ENCODE peak calls at places on chromosomes 11 and 22, in five cellular contexts. H is upper lobe of right lung; B is NCI-H774; S is AG09309; E is activated T-cell treated with anti-CD3 and anti-CD28 coated beads, Interleukin-2, amount 50 U/mL, for 24 hours. T is an unnamed sample.

GRCh38 chr22:37229805-37230672 is 14.0 kb downstream of the RAC2 start:
- DNase-seq in E (peak), S (peak), B (no peak), H (peak), T (no peak)

GRCh38 chr22:24066872-24067271 is 55.8 kb downstream of the CABIN1 start:
- DNase-seq in H (peak), S (no peak), B (peak), E (no peak), T (no peak)

GRCh38 chr11:13927496-13927895 is 35.0 kb upstream of the SPON1 start:
- DNase-seq in E (no peak), B (no peak), H (no peak), S (no peak), T (no peak)

GRCh38 chr22:37401401-37401859 is 25.8 kb downstream of the ELFN2 start:
- DNase-seq in S (no peak), H (no peak), B (no peak), E (no peak), T (no peak)

GRCh38 chr11:128346808-128347207 is 240.6 kb downstream of the ETS1 start:
- DNase-seq in H (no peak), E (no peak), B (no peak), S (no peak), T (peak)

GRCh38 chr11:78916759-78917158 is 342.1 kb upstream of the NARS2 start:
- DNase-seq in H (no peak), S (no peak), B (no peak), E (no peak), T (no peak)

GRCh38 chr22:37139762-37140161 is 10.0 kb downstream of the IL2RB start:
- DNase-seq in B (no peak), E (no peak), H (no peak), S (no peak), T (no peak)

GRCh38 chr11:10693509-10694071 is at the start of gene IRAG1:
- DNase-seq in B (no peak), E (no peak), S (no peak), H (peak), T (no peak)

GRCh38 chr22:46969961-46970360 is 207.5 kb downstream of the TBC1D22A start:
- DNase-seq in H (no peak), E (no peak), B (no peak), S (no peak), T (no peak)

GRCh38 chr11:68414457-68415221 is 45.9 kb upstream of the PPP6R3 start:
- DNase-seq in S (no peak), H (no peak), E (no peak), B (no peak), T (no peak)

GRCh38 chr11:19766810-19767209 is 54.2 kb downstream of the NAV2 start:
- DNase-seq in B (no peak), E (no peak), S (no peak), H (no peak), T (no peak)

GRCh38 chr11:1034001-1034400 is 2.5 kb downstream of the MUC6 start:
- DNase-seq in S (no peak), E (no peak), H (no peak), B (no peak), T (no peak)

GRCh38 chr22:44133901-44134511 is 46.7 kb upstream of the PARVG start:
- DNase-seq in B (no peak), H (peak), E (no peak), S (peak), T (no peak)

GRCh38 chr11:64885367-64886286 is 7.2 kb upstream of the EHD1 start:
- DNase-seq in S (no peak), B (no peak), H (no peak), E (no peak), T (no peak)

GRCh38 chr11:101582242-101583052 is 1.4 kb downstream of the TRPC6 start:
- DNase-seq in B (no peak), S (no peak), H (no peak), E (no peak), T (no peak)

GRCh38 chr11:45852712-45853101 is 5.4 kb downstream of the CRY2 start:
- DNase-seq in E (no peak), S (no peak), B (no peak), H (no peak), T (no peak)

GRCh38 chr11:134624166-134624920 is 212.3 kb upstream of the B3GAT1 start:
- DNase-seq in H (no peak), B (no peak), S (no peak), E (no peak), T (no peak)

GRCh38 chr11:122612123-122612824 is 43.2 kb upstream of the UBASH3B start:
- DNase-seq in E (no peak), B (no peak), H (no peak), S (no peak), T (no peak)

GRCh38 chr22:25362215-25362882 is 142.9 kb downstream of the CRYBB2 start:
- DNase-seq in H (peak), S (no peak), E (peak), B (peak), T (no peak)

GRCh38 chr11:62105611-62106245 is 18.1 kb upstream of the INCENP start:
- DNase-seq in S (no peak), E (no peak), B (no peak), H (no peak), T (no peak)

GRCh38 chr11:105046898-105047579 is 1.9 kb upstream of the CARD16 start:
- DNase-seq in S (peak), H (no peak), E (no peak), B (no peak), T (peak)

GRCh38 chr11:14184548-14184947 is 174.4 kb downstream of the RRAS2 start:
- DNase-seq in H (no peak), E (no peak), B (no peak), S (no peak), T (no peak)

GRCh38 chr22:39296981-39297489 is 22.4 kb downstream of the RPL3 start:
- DNase-seq in H (no peak), S (no peak), E (no peak), B (no peak), T (no peak)

GRCh38 chr11:45774023-45774655 is 30.8 kb upstream of the SLC35C1 start:
- DNase-seq in H (peak), E (no peak), B (no peak), S (no peak), T (no peak)

GRCh38 chr11:102157219-102157618 is 47.0 kb downstream of the YAP1 start:
- DNase-seq in E (no peak), H (no peak), B (no peak), S (no peak), T (peak)

GRCh38 chr22:38348751-38349496 is 31.7 kb upstream of the CSNK1E start:
- DNase-seq in B (no peak), E (no peak), H (peak), S (no peak), T (no peak)

GRCh38 chr11:116691779-116692178 is 81.0 kb downstream of the BUD13 start:
- DNase-seq in H (no peak), E (peak), B (peak), S (no peak), T (no peak)

GRCh38 chr22:46788426-46789168 is 26.1 kb downstream of the TBC1D22A start:
- DNase-seq in E (no peak), S (no peak), B (no peak), H (no peak), T (no peak)

GRCh38 chr11:65108469-65109123 is 3.1 kb upstream of the TM7SF2 start:
- DNase-seq in B (no peak), E (no peak), S (no peak), H (no peak), T (no peak)

GRCh38 chr11:1077417-1078119 is 2.9 kb downstream of the MUC2 start:
- DNase-seq in S (no peak), B (no peak), H (peak), E (no peak), T (no peak)

GRCh38 chr22:36277482-36278291 is 24.8 kb downstream of the APOL1 start:
- DNase-seq in S (no peak), B (no peak), E (peak), H (peak), T (no peak)

GRCh38 chr22:42646569-42647525 is 2.3 kb downstream of the CYB5R3 start:
- DNase-seq in E (no peak), S (no peak), B (no peak), H (peak), T (no peak)

GRCh38 chr11:57410287-57410686 is 16.6 kb downstream of the SLC43A3 start:
- DNase-seq in E (peak), H (no peak), B (no peak), S (peak), T (no peak)

GRCh38 chr11:95599959-95600586 is 189.5 kb downstream of the FAM76B start:
- DNase-seq in E (peak), B (no peak), H (no peak), S (no peak), T (no peak)

GRCh38 chr11:58787903-58788302 is 56.2 kb upstream of the GLYAT start:
- DNase-seq in E (no peak), S (no peak), B (no peak), H (no peak), T (peak)

GRCh38 chr22:30295576-30295975 is 6.3 kb upstream of the CASTOR1 start:
- DNase-seq in E (no peak), H (no peak), S (no peak), B (no peak), T (no peak)

GRCh38 chr11:128513915-128514681 is 73.3 kb downstream of the ETS1 start:
- DNase-seq in H (no peak), S (no peak), E (no peak), B (no peak), T (no peak)

GRCh38 chr22:45125198-45125597 is 38.5 kb upstream of the NUP50 start:
- DNase-seq in B (no peak), E (no peak), H (no peak), S (no peak), T (no peak)

GRCh38 chr11:8168485-8169257 is at the start of gene RIC3:
- DNase-seq in S (no peak), E (peak), B (peak), H (peak), T (no peak)